ENCODE peak calls at places on chromosomes 16 and 17, in ten cellular contexts. N, E, H, C, X, K, W, L, Z and S are unnamed samples.

GRCh38 chr16:66519482-66519881 is 30.4 kb downstream of the TK2 start:
- DNase-seq in N (no peak), E (no peak), H (no peak), C (no peak), X (no peak), K (no peak), W (no peak), L (no peak), Z (no peak), S (no peak)

GRCh38 chr16:58021661-58022551 is 3.6 kb upstream of the MMP15 start:
- DNase-seq in N (no peak), E (peak; percentile 22), H (no peak), C (peak; percentile 83), X (no peak), K (no peak), W (no peak), L (no peak), Z (no peak), S (no peak)

GRCh38 chr16:46673320-46674013 is 15.5 kb downstream of the VPS35 start:
- DNase-seq in N (peak; percentile 17), E (peak; percentile 77), H (no peak), C (peak; percentile 74), X (no peak), K (peak; percentile 33), W (no peak), L (no peak), Z (peak; percentile 58), S (peak; percentile 61)

GRCh38 chr16:56911771-56912541 is 20.0 kb upstream of the HERPUD1 start:
- DNase-seq in N (no peak), E (peak; percentile 85), H (no peak), C (peak; percentile 35), X (no peak), K (no peak), W (peak; percentile 67), L (peak; percentile 33), Z (peak; percentile 82), S (no peak)

GRCh38 chr16:81815429-81815766 is 36.3 kb downstream of the PLCG2 start:
- DNase-seq in N (no peak), E (no peak), H (no peak), C (no peak), X (no peak), K (no peak), W (no peak), L (no peak), Z (no peak), S (no peak)

GRCh38 chr17:204427-205175 is 23.2 kb upstream of the DOC2B start:
- DNase-seq in N (no peak), E (no peak), H (no peak), C (no peak), X (no peak), K (no peak), W (no peak), L (no peak), Z (peak; percentile 15), S (no peak)

GRCh38 chr17:39653662-39654331 is 11.4 kb upstream of the TCAP start:
- DNase-seq in N (peak; percentile 72), E (peak; percentile 58), H (no peak), C (peak; percentile 57), X (peak; percentile 59), K (peak; percentile 61), W (peak; percentile 61), L (peak; percentile 75), Z (peak; percentile 77), S (no peak)

GRCh38 chr16:578870-579405 is 9.2 kb downstream of the PIGQ start:
- DNase-seq in N (peak; percentile 42), E (peak; percentile 89), H (no peak), C (peak; percentile 78), X (peak; percentile 51), K (peak; percentile 36), W (peak; percentile 77), L (peak; percentile 75), Z (peak; percentile 80), S (no peak)

GRCh38 chr17:18267927-18268711 is 7.7 kb downstream of the MIEF2 start:
- DNase-seq in N (no peak), E (no peak), H (no peak), C (peak; percentile 66), X (no peak), K (no peak), W (no peak), L (no peak), Z (no peak), S (no peak)

GRCh38 chr17:48047741-48048320 is 328 bp upstream of the NFE2L1 start:
- DNase-seq in N (peak; percentile 96), E (peak; percentile 100), H (no peak), C (peak; percentile 100), X (peak; percentile 99), K (peak; percentile 97), W (peak; percentile 99), L (peak; percentile 100), Z (peak; percentile 100), S (peak; percentile 99)

GRCh38 chr17:73510981-73511442 is 133.2 kb downstream of the SDK2 start:
- DNase-seq in N (no peak), E (no peak), H (no peak), C (no peak), X (no peak), K (no peak), W (no peak), L (no peak), Z (no peak), S (no peak)

GRCh38 chr17:48444531-48445247 is 14.7 kb upstream of the SKAP1 start:
- DNase-seq in N (no peak), E (no peak), H (no peak), C (no peak), X (no peak), K (no peak), W (no peak), L (no peak), Z (no peak), S (no peak)

GRCh38 chr16:56245197-56245596 is 53.9 kb downstream of the GNAO1 start:
- DNase-seq in N (no peak), E (no peak), H (no peak), C (peak; percentile 46), X (no peak), K (no peak), W (no peak), L (no peak), Z (no peak), S (no peak)

GRCh38 chr17:33647976-33648375 is 354.9 kb upstream of the ASIC2 start:
- DNase-seq in N (no peak), E (peak; percentile 7), H (no peak), C (peak; percentile 47), X (no peak), K (no peak), W (no peak), L (no peak), Z (no peak), S (no peak)

GRCh38 chr16:25925466-25925865 is 233.7 kb downstream of the HS3ST4 start:
- DNase-seq in N (no peak), E (no peak), H (no peak), C (no peak), X (no peak), K (no peak), W (no peak), L (no peak), Z (no peak), S (no peak)

GRCh38 chr17:10286324-10286723 is 86.5 kb downstream of the MYH13 start:
- DNase-seq in N (no peak), E (no peak), H (no peak), C (peak; percentile 34), X (no peak), K (no peak), W (no peak), L (no peak), Z (no peak), S (no peak)

GRCh38 chr16:7577588-7577987 is 244.9 kb downstream of the RBFOX1 start:
- DNase-seq in N (no peak), E (no peak), H (no peak), C (no peak), X (no peak), K (no peak), W (no peak), L (no peak), Z (no peak), S (no peak)

GRCh38 chr17:28950017-28950751 is 1.1 kb downstream of the PHF12 start:
- DNase-seq in N (peak; percentile 40), E (peak; percentile 54), H (peak; percentile 96), C (peak; percentile 61), X (no peak), K (peak; percentile 53), W (peak; percentile 74), L (peak; percentile 64), Z (peak; percentile 80), S (no peak)
- H3K4me1 ChIP-seq in N (peaks cover 49% of the 10 kb centered on the region), E (peaks cover 12% of the 10 kb centered on the region), H (peaks cover 48% of the 10 kb centered on the region), C (peaks cover 33% of the 10 kb centered on the region), X (peaks cover 44% of the 10 kb centered on the region), K (peaks cover 55% of the 10 kb centered on the region), W (peaks cover 8% of the 10 kb centered on the region), L (peaks cover 22% of the 10 kb centered on the region), Z (peaks cover 2% of the 10 kb centered on the region), S (peaks cover 2% of the 10 kb centered on the region)

DNA sequence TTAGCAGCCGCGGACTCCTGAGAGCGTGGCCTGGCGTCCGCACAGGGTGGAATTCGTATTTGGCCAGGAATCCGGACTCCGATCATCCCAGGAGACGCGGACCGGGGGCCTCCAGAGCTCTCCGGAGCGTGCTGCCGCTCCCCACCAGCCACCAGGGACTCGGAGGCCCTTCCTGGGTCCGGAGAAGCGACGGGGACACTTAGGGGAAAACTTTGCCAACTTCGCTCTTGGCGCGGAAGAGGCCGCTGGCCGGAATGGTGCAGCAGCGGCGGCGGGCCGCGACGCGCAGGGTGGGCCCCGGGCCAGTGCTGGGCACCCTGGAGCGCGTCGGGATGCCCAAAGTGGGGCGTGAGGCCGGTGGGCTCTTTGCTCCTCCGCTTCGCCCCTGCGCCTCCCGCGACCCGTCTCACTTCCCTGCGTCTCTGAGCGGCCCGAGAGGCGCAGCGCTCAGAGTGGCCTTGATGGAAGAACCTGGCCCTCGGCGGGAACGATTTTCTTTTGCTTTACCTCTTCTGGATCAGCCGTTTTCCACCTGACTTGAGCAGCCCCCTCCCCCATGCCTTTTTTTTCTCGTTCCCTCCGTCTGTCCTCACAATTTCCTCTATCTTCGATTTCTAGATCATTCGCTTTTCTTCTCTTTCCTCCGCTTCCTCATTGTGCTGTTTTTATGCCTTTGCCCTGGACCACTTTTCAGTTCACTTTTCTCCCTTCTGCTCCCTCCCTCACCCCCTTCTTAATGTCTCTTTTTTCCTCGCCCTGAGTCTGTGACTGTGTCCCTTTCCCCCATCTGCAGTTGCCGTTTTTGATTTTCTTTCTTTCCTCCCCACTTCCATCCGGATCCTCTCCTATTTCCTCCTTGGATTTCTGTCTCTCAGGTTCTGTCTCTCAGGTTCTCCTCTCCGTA is 3.9 kb upstream of the IRX3 start:
- DNase-seq in N (no peak), E (no peak), H (no peak), C (no peak), X (no peak), K (no peak), W (no peak), L (no peak), Z (no peak), S (no peak)
- H3K27me3 ChIP-seq in N (peaks cover 6% of the 10 kb centered on the region), E (peaks cover 5% of the 10 kb centered on the region), H (peaks cover 8% of the 10 kb centered on the region), C (no peaks in the 10 kb centered on the region), X (no peaks in the 10 kb centered on the region), K (peaks cover 14% of the 10 kb centered on the region), W (peaks cover 2% of the 10 kb centered on the region), L (peaks cover 6% of the 10 kb centered on the region), Z (no peaks in the 10 kb centered on the region), S (peaks cover 36% of the 10 kb centered on the region)

GRCh38 chr16:51757921-51758479 is 606.9 kb upstream of the SALL1 start:
- DNase-seq in N (no peak), E (no peak), H (no peak), C (no peak), X (no peak), K (no peak), W (no peak), L (no peak), Z (no peak), S (no peak)
- H3K4me1 ChIP-seq in N (no peaks in the 10 kb centered on the region), E (peaks cover 28% of the 10 kb centered on the region), H (no peaks in the 10 kb centered on the region), C (no peaks in the 10 kb centered on the region), X (no peaks in the 10 kb centered on the region), K (no peaks in the 10 kb centered on the region), W (no peaks in the 10 kb centered on the region), L (no peaks in the 10 kb centered on the region), Z (no peaks in the 10 kb centered on the region), S (peaks cover 8% of the 10 kb centered on the region)

GRCh38 chr17:77693301-77693700 is 265.2 kb upstream of the TNRC6C start:
- DNase-seq in N (no peak), E (no peak), H (no peak), C (no peak), X (no peak), K (no peak), W (no peak), L (no peak), Z (no peak), S (no peak)
- H3K27me3 ChIP-seq in N (no peaks in the 10 kb centered on the region), E (peaks cover 55% of the 10 kb centered on the region), H (no peaks in the 10 kb centered on the region), C (peaks cover 34% of the 10 kb centered on the region), X (no peaks in the 10 kb centered on the region), K (no peaks in the 10 kb centered on the region), W (no peaks in the 10 kb centered on the region), L (no peaks in the 10 kb centered on the region), Z (no peaks in the 10 kb centered on the region), S (peaks cover 4% of the 10 kb centered on the region)